ENCODE peak calls at places on chromosomes 12 and 14, in five cellular contexts. P, K, C, V and E are unnamed samples.

GRCh38 chr12:69679119-69679518 is 20.0 kb downstream of the BEST3 start:
- DNase-seq in C (no peak), K (peak), V (no peak), P (no peak), E (no peak)

GRCh38 chr12:14567311-14568195 is at the start of gene PLBD1:
- DNase-seq in P (peak), V (peak), K (peak), C (peak), E (peak)

GRCh38 chr14:81222694-81223093 is 1.9 kb upstream of the GTF2A1 start:
- DNase-seq in P (no peak), V (no peak), K (no peak), C (no peak), E (no peak)

GRCh38 chr14:105334383-105335230 is 20.1 kb downstream of the PACS2 start:
- DNase-seq in P (no peak), C (peak), K (no peak), V (peak), E (no peak)

GRCh38 chr12:124434951-124435805 is 132.2 kb downstream of the NCOR2 start:
- DNase-seq in P (no peak), V (no peak), C (no peak), K (no peak), E (no peak)

GRCh38 chr12:40054554-40055226 is 51.2 kb downstream of the SLC2A13 start:
- DNase-seq in P (peak), C (no peak), V (no peak), K (peak), E (no peak)

GRCh38 chr14:61501714-61502458 is 180.5 kb downstream of the PRKCH start:
- DNase-seq in P (no peak), K (no peak), C (no peak), V (no peak), E (no peak)

GRCh38 chr14:31071151-31071550 is 45.0 kb upstream of the STRN3 start:
- DNase-seq in K (no peak), V (no peak), P (no peak), C (no peak), E (no peak)

GRCh38 chr12:82746668-82747067 is 60.0 kb downstream of the TMTC2 start:
- DNase-seq in C (no peak), K (no peak), P (no peak), V (no peak), E (no peak)

GRCh38 chr12:15151141-15152091 is 69.8 kb downstream of the RERG start:
- DNase-seq in V (no peak), P (no peak), C (no peak), K (peak), E (peak)

GRCh38 chr14:104462651-104463630 is 116.6 kb upstream of the C14orf180 start:
- DNase-seq in C (no peak), V (no peak), P (no peak), K (peak), E (no peak)

GRCh38 chr14:24394275-24394674 is 4.5 kb upstream of the NYNRIN start:
- DNase-seq in C (no peak), V (no peak), K (peak), P (no peak), E (no peak)

GRCh38 chr12:57733928-57734327 is 4.6 kb downstream of the AGAP2 start:
- DNase-seq in C (no peak), V (no peak), P (no peak), K (no peak), E (no peak)

GRCh38 chr14:39576726-39577125 is 144.5 kb upstream of the FBXO33 start:
- DNase-seq in P (no peak), C (no peak), V (no peak), K (peak), E (no peak)

GRCh38 chr14:79179985-79180384 is 1009.8 kb downstream of the NRXN3 start:
- DNase-seq in V (no peak), K (no peak), C (no peak), P (no peak), E (no peak)

GRCh38 chr14:98946995-98947394 is 325.0 kb downstream of the BCL11B start:
- DNase-seq in V (no peak), P (peak), C (no peak), K (no peak), E (no peak)

GRCh38 chr12:14902465-14902864 is 16.8 kb upstream of the MGP start:
- DNase-seq in C (no peak), V (no peak), P (no peak), K (no peak), E (no peak)

GRCh38 chr12:27185234-27186045 is 58.6 kb upstream of the STK38L start:
- DNase-seq in V (no peak), C (no peak), P (no peak), K (peak), E (no peak)

GRCh38 chr12:4539167-4539870 is 629 bp downstream of the RAD51AP1 start:
- DNase-seq in V (no peak), C (no peak), P (no peak), K (peak), E (no peak)

GRCh38 chr12:32116897-32117296 is 10.2 kb downstream of the BICD1 start:
- DNase-seq in V (no peak), K (peak), P (no peak), C (no peak), E (no peak)

GRCh38 chr14:57747036-57747435 is 118.9 kb downstream of the SLC35F4 start:
- DNase-seq in P (no peak), V (no peak), C (no peak), K (peak), E (no peak)

GRCh38 chr12:119578112-119578511 is 15.5 kb upstream of the TMEM233 start:
- DNase-seq in V (no peak), K (peak), P (no peak), C (no peak), E (no peak)

GRCh38 chr14:93665169-93665568 is 123.1 kb downstream of the PRIMA1 start:
- DNase-seq in K (no peak), C (no peak), P (no peak), V (no peak), E (no peak)
- TF ChIP-seq CTCF in K (no peak), C (no peak), P (no peak), V (no peak), E (no peak)

DNA sequence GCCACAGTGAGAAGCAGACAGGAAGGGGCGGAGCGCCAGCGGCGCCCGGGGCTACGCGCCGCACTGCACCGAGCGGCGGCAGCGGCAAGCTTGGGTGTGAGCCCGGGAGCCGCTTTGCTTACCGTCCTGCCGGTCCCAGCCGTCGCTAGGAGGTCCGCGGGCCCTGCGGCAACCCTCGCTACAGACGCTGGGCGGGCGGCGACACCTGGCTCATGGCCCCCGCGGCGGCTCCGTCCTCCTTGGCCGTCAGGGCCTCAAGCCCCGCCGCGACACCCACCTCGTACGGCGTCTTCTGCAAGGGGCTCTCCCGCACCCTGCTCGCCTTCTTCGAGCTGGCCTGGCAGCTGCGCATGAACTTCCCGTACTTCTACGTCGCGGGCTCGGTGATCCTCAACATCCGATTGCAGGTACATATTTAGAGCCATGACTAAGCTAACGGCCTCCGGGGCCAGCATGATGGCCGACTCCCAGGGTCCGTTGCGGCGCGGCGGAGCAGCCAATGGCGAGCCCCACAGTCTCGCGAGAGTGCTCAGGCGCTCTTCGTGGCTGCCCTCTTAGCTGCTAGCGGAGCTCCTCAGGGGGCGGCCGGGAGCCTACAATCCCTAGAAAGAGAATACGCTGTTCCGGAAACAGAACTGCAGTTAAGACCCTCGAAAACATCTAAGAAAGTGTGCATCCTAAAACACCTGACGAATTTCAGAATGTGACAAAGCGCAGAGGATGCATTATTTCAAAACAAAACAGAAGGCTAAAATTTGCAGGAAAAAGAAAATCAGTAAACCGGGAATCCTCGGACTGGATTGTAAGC is at the start of gene SMIM10L1:
- DNase-seq in V (peak), K (peak), P (peak), C (peak), E (peak)
- TF ChIP-seq CTCF in V (no peak), K (no peak), P (peak), C (no peak), E (no peak)

DNA sequence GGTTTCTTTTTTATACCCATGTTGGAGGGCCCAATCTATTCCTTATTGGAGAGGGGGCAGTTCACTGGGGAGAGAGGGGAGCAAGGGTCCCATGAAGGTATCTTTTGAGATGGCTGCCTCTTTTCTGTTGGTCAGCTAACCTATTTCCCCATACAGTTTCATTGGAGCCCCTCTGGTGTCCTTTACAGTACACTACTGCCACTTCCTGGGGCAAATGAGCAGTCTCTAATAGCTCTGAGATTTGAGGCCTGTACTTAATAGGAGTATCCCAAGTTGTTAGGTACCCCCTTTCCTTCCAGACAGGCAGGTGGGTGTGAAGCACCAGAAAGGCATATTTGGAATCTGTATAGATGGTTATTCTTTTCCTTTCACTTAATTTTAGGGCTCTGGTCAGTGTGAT is 41.3 kb upstream of the RNU6-8 start:
- DNase-seq in K (peak), V (no peak), C (no peak), P (no peak), E (no peak)
- TF ChIP-seq CTCF in K (peak), V (no peak), C (no peak), P (no peak), E (peak)

GRCh38 chr14:101358726-101359125 is 202.6 kb upstream of the DIO3 start:
- DNase-seq in V (no peak), C (no peak), P (peak), K (no peak), E (no peak)
- TF ChIP-seq CTCF in V (no peak), C (no peak), P (no peak), K (no peak), E (no peak)

GRCh38 chr12:88947486-88948043 is 367.3 kb upstream of the KITLG start:
- DNase-seq in P (no peak), V (no peak), C (no peak), K (peak), E (no peak)
- TF ChIP-seq CTCF in P (no peak), V (peak), C (no peak), K (peak), E (peak)

GRCh38 chr14:54981698-54982097 is 45.2 kb downstream of the WDHD1 start:
- DNase-seq in V (no peak), K (peak), P (no peak), C (no peak), E (no peak)
- TF ChIP-seq CTCF in V (peak), K (peak), P (no peak), C (no peak), E (no peak)